ENCODE peak calls at places on chromosomes 4 and X, in nine cellular contexts. D is MM.1S; G is naive thymus-derived CD4-positive, alpha-beta T cell; T is kidney; B is IMR-90; R is upper lobe of right lung; J is stomach; Z is prostate gland; Q is mucosa of descending colon. M is an unnamed sample. For H3K4me1, the result is how much of the 10 kb centered on the place peaks cover.

GRCh38 chrX:79336869-79337815 is 30.0 kb downstream of the ITM2A start:
- DNase-seq in D (no peak), G (peak), T (no peak), B (no peak), R (no peak), J (no peak), Z (no peak), Q (no peak), M (no peak)

GRCh38 chr4:106294062-106294461 is 21.9 kb downstream of the TBCK start:
- DNase-seq in D (no peak), G (no peak), T (no peak), B (no peak), R (no peak), J (no peak), Z (no peak), Q (no peak), M (no peak)

GRCh38 chr4:1746265-1746691 is 25.0 kb downstream of the TACC3 start:
- DNase-seq in D (peak), G (peak), T (no peak), B (peak), R (peak), J (peak), Z (peak), Q (peak), M (peak)

GRCh38 chrX:108601276-108601675 is 135.1 kb downstream of the IRS4 start:
- DNase-seq in D (no peak), G (no peak), T (no peak), B (no peak), R (no peak), J (no peak), Z (no peak), Q (no peak), M (no peak)

GRCh38 chr4:76897522-76898384 is at the start of gene SOWAHB:
- DNase-seq in D (peak), G (peak), T (peak), B (no peak), R (peak), J (peak), Z (peak), Q (peak), M (peak)

GRCh38 chr4:55445921-55446577 is 50.3 kb downstream of the TMEM165 start:
- DNase-seq in D (no peak), G (no peak), T (no peak), B (peak), R (no peak), J (no peak), Z (no peak), Q (no peak), M (no peak)

GRCh38 chr4:109547394-109547793 is 12.7 kb upstream of the MCUB start:
- DNase-seq in D (no peak), G (no peak), T (no peak), B (peak), R (no peak), J (no peak), Z (no peak), Q (no peak), M (no peak)

GRCh38 chr4:19285146-19285545 is 966.6 kb upstream of the SLIT2 start:
- DNase-seq in D (no peak), G (no peak), T (no peak), B (no peak), R (no peak), J (no peak), Z (no peak), Q (no peak), M (no peak)

GRCh38 chr4:65670331-65671031 is at the start of gene EPHA5:
- DNase-seq in D (peak), G (no peak), T (peak), B (peak), R (peak), J (peak), Z (peak), Q (peak), M (peak)

GRCh38 chrX:37958493-37959211 is 47.7 kb upstream of the SYTL5 start:
- DNase-seq in D (no peak), G (no peak), T (no peak), B (peak), R (no peak), J (no peak), Z (no peak), Q (no peak), M (no peak)

GRCh38 chr4:183905081-183905592 is at the start of gene STOX2:
- DNase-seq in D (no peak), G (no peak), T (peak), B (peak), R (peak), J (peak), Z (peak), Q (peak), M (peak)

GRCh38 chrX:144946696-144947095 is 300.6 kb upstream of the SPANXN1 start:
- DNase-seq in D (no peak), G (no peak), T (no peak), B (no peak), R (no peak), J (no peak), Z (no peak), Q (no peak), M (no peak)

GRCh38 chrX:47361538-47362511 is 8.6 kb upstream of the ZNF157 start:
- DNase-seq in D (peak), G (no peak), T (peak), B (peak), R (peak), J (peak), Z (peak), Q (peak), M (peak)

GRCh38 chrX:15055146-15055930 is 182.1 kb downstream of the MOSPD2 start:
- DNase-seq in D (no peak), G (no peak), T (no peak), B (peak), R (no peak), J (no peak), Z (no peak), Q (no peak), M (no peak)

GRCh38 chr4:28287837-28288236 is 1427.2 kb downstream of the STIM2 start:
- DNase-seq in D (no peak), G (no peak), T (no peak), B (peak), R (no peak), J (no peak), Z (no peak), Q (no peak), M (peak)

GRCh38 chr4:53168237-53168636 is 197.6 kb downstream of the SCFD2 start:
- DNase-seq in D (no peak), G (no peak), T (no peak), B (no peak), R (no peak), J (no peak), Z (no peak), Q (no peak), M (no peak)

GRCh38 chr4:41050840-41051775 is 163.2 kb downstream of the APBB2 start:
- DNase-seq in D (no peak), G (no peak), T (no peak), B (no peak), R (no peak), J (no peak), Z (no peak), Q (no peak), M (no peak)

GRCh38 chr4:71247706-71248105 is 91.1 kb upstream of the SLC4A4 start:
- DNase-seq in D (no peak), G (no peak), T (no peak), B (no peak), R (no peak), J (no peak), Z (no peak), Q (no peak), M (no peak)

DNA sequence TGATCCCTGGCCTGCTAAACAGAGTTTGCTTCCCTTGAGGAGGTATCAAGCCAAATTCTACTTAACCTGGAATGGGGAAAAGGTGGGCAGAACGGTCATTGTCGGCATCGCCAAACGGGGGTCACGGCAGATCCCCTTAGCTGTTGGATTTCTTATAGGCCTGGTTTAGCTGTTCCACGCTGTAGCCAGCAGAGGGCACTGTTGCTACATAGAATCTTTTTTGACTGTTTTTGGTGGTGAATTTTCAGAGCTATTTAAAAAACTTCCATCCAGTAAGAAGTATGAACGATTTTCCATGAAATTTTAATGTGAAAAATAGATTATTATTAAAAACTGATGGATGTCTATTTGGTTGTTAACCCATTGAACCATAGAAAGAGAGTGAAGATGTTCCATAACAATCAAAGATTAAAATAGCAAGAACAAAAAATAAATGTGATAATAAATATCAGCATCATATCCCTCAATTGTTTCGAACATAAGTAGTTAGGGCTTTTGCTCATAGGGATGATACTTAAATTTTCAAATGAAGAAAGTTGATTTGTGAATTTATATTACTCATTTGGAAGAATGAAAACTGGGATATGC is 56.6 kb downstream of the LINC00632 start:
- DNase-seq in D (peak), G (peak), T (no peak), B (peak), R (peak), J (peak), Z (no peak), Q (no peak), M (peak)
- H3K4me1 ChIP-seq in D (under half), G (under half), T (under half), B (under half), R (under half), J (under half), Z (under half), Q (under half), M (under half)

GRCh38 chr4:156958276-156959074 is 13.1 kb downstream of the PDGFC start:
- DNase-seq in D (no peak), G (no peak), T (no peak), B (no peak), R (no peak), J (no peak), Z (no peak), Q (no peak), M (no peak)
- H3K4me1 ChIP-seq in D (under half), G (under half), T (under half), B (under half), R (under half), J (under half), Z (under half), Q (under half), M (half or more)

GRCh38 chr4:10672379-10672778 is 12.2 kb downstream of the CLNK start:
- DNase-seq in D (no peak), G (no peak), T (no peak), B (no peak), R (no peak), J (no peak), Z (no peak), Q (no peak), M (no peak)
- H3K4me1 ChIP-seq in D (under half), G (under half), T (under half), B (under half), R (under half), J (under half), Z (under half), Q (under half), M (under half)

GRCh38 chrX:41333994-41334865 is at the start of gene DDX3X:
- DNase-seq in D (peak), G (peak), T (peak), B (peak), R (peak), J (peak), Z (peak), Q (peak), M (peak)
- H3K4me1 ChIP-seq in D (under half), G (under half), T (under half), B (under half), R (under half), J (under half), Z (under half), Q (under half), M (under half)

GRCh38 chrX:40154229-40154852 is 56.6 kb upstream of the BCOR start:
- DNase-seq in D (no peak), G (no peak), T (peak), B (no peak), R (no peak), J (no peak), Z (no peak), Q (peak), M (no peak)
- H3K4me1 ChIP-seq in D (under half), G (under half), T (under half), B (under half), R (under half), J (under half), Z (under half), Q (under half), M (under half)

GRCh38 chrX:136336623-136337022 is 35.9 kb downstream of the ADGRG4 start:
- DNase-seq in D (no peak), G (no peak), T (no peak), B (no peak), R (no peak), J (no peak), Z (no peak), Q (no peak), M (no peak)
- H3K4me1 ChIP-seq in D (under half), G (under half), T (under half), B (under half), R (under half), J (under half), Z (under half), Q (under half), M (under half)

M was measured in body of pancreas.